ENCODE peak calls at places on chromosomes 5 and 9, in five cellular contexts. B, P, E, T and Y are unnamed samples.

GRCh38 chr5:96651047-96651446 is 11.1 kb upstream of the CAST start:
- DNase-seq in E (no peak), T (no peak), P (no peak), B (no peak), Y (no peak)

GRCh38 chr5:137054335-137054734 is 444.8 kb downstream of the SPOCK1 start:
- DNase-seq in E (no peak), T (no peak), B (no peak), P (no peak), Y (no peak)

GRCh38 chr5:2752059-2752874 is 790 bp upstream of the IRX2 start:
- DNase-seq in T (no peak), B (no peak), E (no peak), P (peak), Y (peak)

GRCh38 chr9:35867538-35867937 is 2.7 kb downstream of the OR13J1 start:
- DNase-seq in E (no peak), B (no peak), T (no peak), P (no peak), Y (no peak)

GRCh38 chr5:125485003-125485641 is 738.7 kb upstream of the ZNF608 start:
- DNase-seq in B (peak), P (no peak), T (no peak), E (no peak), Y (no peak)

GRCh38 chr9:74577956-74578355 is 80.8 kb downstream of the RORB start:
- DNase-seq in E (peak), T (no peak), B (peak), P (no peak), Y (no peak)

GRCh38 chr9:120265791-120266190 is 314.2 kb downstream of the CDK5RAP2 start:
- DNase-seq in B (no peak), P (no peak), T (no peak), E (no peak), Y (no peak)

GRCh38 chr9:121505903-121506640 is 6.4 kb upstream of the GGTA1 start:
- DNase-seq in T (no peak), B (no peak), E (no peak), P (no peak), Y (no peak)

GRCh38 chr9:129558063-129558550 is 62.8 kb downstream of the C9orf50 start:
- DNase-seq in B (no peak), T (no peak), E (no peak), P (no peak), Y (no peak)

GRCh38 chr5:59296317-59297264 is 596.9 kb downstream of the PDE4D start:
- DNase-seq in E (peak), T (no peak), B (peak), P (no peak), Y (no peak)

GRCh38 chr9:87869082-87869481 is 13.6 kb upstream of the SPATA31E1 start:
- DNase-seq in P (peak), E (no peak), B (no peak), T (no peak), Y (no peak)

GRCh38 chr5:157994906-157995519 is 136.1 kb upstream of the CLINT1 start:
- DNase-seq in T (peak), E (peak), P (peak), B (peak), Y (peak)

GRCh38 chr9:107932601-107933000 is 443.0 kb upstream of the KLF4 start:
- DNase-seq in T (no peak), P (no peak), E (no peak), B (no peak), Y (no peak)

GRCh38 chr5:132776077-132776931 is 735 bp downstream of the SEPTIN8 start:
- DNase-seq in E (peak), P (peak), B (peak), T (no peak), Y (no peak)

GRCh38 chr9:20835364-20836286 is 151.6 kb downstream of the FOCAD start:
- DNase-seq in T (no peak), E (peak), B (peak), P (no peak), Y (no peak)

GRCh38 chr5:93899026-93899600 is 157.7 kb upstream of the POU5F2 start:
- DNase-seq in T (no peak), E (no peak), B (peak), P (no peak), Y (no peak)
- TF ChIP-seq CTCF in T (no peak), E (peak), B (peak), P (no peak), Y (no peak)

DNA sequence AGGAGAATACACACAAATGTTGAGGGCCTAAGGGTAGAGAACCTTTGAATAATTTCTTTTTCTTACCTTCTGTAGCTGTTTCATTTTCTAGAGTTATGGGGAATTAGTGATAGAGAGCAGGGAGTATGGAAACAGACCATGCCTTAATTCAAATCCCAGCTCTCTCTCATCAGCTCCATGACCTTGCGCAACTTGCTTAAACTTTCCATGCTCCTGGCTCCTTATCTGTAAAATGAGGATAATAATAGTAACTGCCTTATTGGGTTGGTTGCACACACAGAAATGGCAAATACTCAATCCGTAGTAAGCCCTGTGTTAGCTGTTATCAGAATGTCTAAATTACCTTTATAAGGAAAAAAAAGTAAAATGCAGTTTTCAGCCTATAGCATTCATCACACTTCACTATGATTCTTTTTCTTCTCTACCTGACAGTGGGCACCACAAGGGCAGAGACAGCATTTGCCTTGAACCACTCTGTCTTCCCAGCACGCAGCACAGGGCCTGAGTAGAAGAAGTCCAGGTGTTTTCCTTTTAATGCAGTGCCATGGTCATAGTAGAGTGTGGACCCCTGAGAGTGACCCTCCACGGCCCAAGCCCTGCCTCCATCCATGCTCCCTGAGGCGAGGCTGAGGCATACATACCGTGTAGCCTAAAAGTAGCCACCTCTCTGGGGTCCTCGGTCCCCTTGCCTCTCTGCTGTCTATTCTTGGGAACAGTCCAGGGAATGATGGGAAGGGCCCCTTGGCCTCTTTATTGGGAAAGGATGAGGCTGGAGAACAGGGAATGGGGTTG is 17.4 kb downstream of the C5orf15 start:
- DNase-seq in E (no peak), P (no peak), T (no peak), B (no peak), Y (no peak)
- H3K27ac ChIP-seq in E (no peak), P (no peak), T (no peak), B (no peak), Y (no peak)

GRCh38 chr9:98374385-98375051 is 119.1 kb upstream of the TBC1D2 start:
- DNase-seq in B (peak), E (peak), T (no peak), P (no peak), Y (peak)

GRCh38 chr9:98372077-98372812 is 116.8 kb upstream of the TBC1D2 start:
- DNase-seq in P (no peak), T (no peak), B (no peak), E (no peak), Y (peak)

GRCh38 chr9:98373622-98374021 is 118.2 kb upstream of the TBC1D2 start:
- DNase-seq in B (no peak), E (no peak), T (no peak), P (no peak), Y (no peak)

GRCh38 chr9:98378206-98379193 is 123.1 kb upstream of the TBC1D2 start:
- DNase-seq in P (no peak), E (no peak), T (peak), B (no peak), Y (no peak)

DNA sequence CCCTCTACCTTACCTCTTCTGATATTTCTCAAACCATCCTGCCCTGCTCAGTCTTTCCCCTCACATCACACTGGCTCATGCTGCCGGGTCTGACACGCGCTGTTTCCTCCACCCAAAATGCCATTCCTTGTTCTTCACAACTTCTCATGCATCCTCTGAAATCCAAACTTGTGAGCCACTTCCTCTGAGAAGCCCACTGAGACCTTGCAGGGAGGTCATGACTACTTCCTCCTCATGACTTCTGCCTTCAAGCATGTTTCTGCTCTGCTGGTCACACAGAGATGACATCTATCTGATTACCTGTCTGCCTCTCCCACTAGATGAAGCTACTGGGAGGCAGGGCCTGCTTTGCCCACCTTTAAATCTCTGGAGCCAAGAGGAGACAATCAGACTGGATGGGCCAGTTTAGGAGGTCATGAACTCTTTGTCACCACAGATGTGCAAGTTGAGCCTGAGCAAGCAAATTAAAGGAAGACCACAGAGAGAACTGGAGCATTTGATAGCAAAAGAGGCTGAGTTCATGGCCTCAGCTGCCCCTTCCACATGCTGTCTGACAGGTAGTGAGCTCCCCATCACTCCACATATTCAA is 119.8 kb upstream of the TBC1D2 start:
- DNase-seq in E (no peak), P (no peak), T (no peak), B (peak), Y (peak)
- TF ChIP-seq EP300 in E (no peak), P (no peak), T (no peak), B (no peak), Y (no peak)

GRCh38 chr9:96442491-96442890 is 7.5 kb upstream of the HABP4 start:
- DNase-seq in P (no peak), B (no peak), T (no peak), E (no peak), Y (no peak)
- TF ChIP-seq CTCF in P (no peak), B (no peak), T (no peak), E (no peak), Y (no peak)

DNA sequence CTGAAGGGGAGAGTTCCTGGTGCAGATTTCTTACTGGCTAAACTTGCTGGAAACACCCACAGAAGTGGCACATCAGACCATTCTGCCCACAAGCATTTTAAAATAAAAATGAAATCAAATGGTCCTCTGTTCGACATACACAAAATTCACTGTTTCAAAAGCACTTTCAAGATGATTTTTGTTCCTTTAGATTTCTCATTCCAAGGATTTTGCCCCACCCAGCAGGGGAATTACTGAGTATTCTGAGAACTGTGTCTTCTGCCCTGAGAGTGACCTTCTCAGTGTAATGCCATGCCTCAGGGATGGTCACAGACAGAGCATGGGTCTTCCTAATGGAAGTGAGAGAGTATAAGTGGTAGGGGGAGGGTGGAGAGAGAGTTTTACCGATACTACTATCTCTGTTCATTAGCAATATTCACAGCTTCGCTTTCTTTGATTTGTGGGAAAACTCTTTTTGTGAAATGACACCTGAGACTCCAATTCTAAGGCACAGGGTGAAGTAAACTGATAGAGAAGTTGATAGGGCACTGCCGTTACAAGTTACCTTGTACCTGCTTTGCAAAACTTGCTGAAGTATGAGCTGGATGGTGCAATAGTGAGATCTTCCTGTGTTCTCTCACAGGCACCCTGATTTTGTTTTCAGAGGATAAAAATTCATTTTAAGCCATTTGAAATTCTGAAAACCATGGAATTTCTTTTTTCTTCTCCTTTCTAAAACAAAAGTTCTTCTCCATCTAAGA is 95.8 kb upstream of the CD180 start:
- DNase-seq in T (no peak), P (no peak), B (no peak), E (no peak), Y (no peak)
- H3K27ac ChIP-seq in T (no peak), P (no peak), B (no peak), E (no peak), Y (no peak)

GRCh38 chr5:173472784-173473278 is 143.6 kb downstream of the BOD1 start:
- DNase-seq in T (no peak), B (no peak), P (no peak), E (no peak), Y (no peak)
- TF ChIP-seq EP300 in T (no peak), B (no peak), P (no peak), E (no peak), Y (no peak)

GRCh38 chr5:149930060-149930753 is 14.4 kb downstream of the PDE6A start:
- DNase-seq in B (no peak), T (no peak), P (no peak), E (no peak), Y (no peak)

GRCh38 chr5:149930754-149931574 is 13.6 kb downstream of the PDE6A start:
- DNase-seq in T (no peak), B (no peak), P (no peak), E (no peak), Y (no peak)

GRCh38 chr5:149931992-149932436 is 12.6 kb downstream of the PDE6A start:
- DNase-seq in E (no peak), T (no peak), B (no peak), P (no peak), Y (no peak)

GRCh38 chr5:149935431-149935901 is 9.1 kb downstream of the PDE6A start:
- DNase-seq in P (no peak), E (peak), T (no peak), B (no peak), Y (no peak)

DNA sequence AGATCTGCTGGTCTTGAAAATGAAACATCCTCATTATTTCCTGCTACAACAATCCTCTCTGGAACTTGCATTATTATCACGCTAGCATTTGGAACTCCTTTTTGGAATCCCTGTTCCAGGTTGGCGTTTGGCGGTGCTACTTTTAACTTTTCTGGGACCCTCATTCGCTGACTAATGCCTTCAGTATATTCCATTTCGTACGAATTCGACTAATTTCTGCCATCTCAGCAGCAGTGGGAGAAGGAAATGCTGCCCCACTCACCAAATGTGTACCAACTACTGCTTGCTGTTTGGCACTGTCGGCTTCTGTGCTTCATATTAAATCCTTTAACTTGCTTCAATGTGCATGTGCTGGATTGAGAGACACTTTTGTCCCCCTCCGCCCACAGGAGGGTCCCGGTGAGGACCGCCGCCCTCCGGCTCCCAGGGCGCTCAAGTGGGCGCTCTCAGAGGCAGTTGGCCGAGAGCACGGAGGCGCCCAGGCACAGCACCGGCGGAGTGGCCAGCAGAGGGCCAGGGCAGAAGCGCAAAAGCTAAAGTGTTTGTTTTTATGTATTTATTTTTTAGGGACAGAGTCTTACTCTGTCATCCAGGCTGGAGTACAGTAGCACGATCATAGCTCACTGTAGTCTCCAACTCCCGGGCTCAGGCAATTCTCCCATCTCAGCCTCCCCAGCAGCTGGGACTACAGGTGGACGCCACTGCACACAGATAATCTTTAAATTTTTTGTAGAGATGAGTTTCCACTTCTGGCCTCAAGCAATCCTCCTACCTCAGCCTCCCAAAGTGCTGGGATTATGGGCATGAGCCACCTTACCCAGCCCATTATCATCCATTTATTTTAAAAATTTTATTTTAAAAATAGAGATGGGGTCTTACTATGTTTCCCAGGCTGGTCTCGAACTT is 11.9 kb downstream of the PDE6A start:
- DNase-seq in T (no peak), B (peak), P (peak), E (peak), Y (peak)
- TF ChIP-seq CTCF in T (no peak), B (peak), P (peak), E (peak), Y (peak)

GRCh38 chr5:83474986-83475385 is 3.4 kb downstream of the VCAN start:
- DNase-seq in E (no peak), T (no peak), B (no peak), P (no peak), Y (no peak)

GRCh38 chr5:83472508-83473343 is 1.2 kb downstream of the VCAN start:
- DNase-seq in P (peak), T (peak), E (no peak), B (peak), Y (no peak)

GRCh38 chr5:83473344-83474169 is 2.0 kb downstream of the VCAN start:
- DNase-seq in T (peak), P (peak), B (peak), E (no peak), Y (peak)

GRCh38 chr5:83475540-83476469 is 4.3 kb downstream of the VCAN start:
- DNase-seq in B (peak), E (peak), T (no peak), P (no peak), Y (no peak)

DNA sequence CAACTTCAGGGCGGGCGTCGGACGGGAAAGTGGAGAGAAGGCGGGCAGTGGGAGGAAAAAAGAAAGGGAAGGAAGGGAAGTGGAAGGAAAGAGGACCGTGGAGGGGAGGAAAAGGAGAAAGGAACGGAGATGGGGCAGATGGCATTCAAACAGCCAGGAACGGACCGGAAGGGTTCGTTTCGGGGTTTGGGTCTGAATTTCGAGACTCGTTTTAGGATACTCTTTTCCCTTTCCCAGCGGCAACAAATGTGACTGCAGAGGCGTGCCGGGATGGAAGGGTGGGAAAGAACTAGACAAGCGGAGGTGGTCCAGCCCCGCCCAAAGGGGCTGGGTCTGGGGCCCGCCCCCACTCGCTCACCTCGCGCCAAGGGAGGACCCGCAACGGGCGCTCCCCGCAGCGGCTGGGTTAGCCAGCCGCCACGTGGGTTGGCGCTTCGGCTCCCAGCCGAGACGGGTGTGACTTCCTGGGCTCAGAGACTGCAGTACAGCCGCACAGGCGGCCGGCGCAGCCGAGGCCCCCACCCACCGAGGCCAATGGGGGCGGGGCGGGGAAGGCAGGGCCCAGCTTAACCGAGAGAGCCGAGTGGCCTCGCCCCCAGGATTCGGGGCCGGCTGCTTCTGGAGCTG is 2.7 kb downstream of the VCAN start:
- DNase-seq in T (peak), B (peak), P (peak), E (peak), Y (peak)
- H3K27ac ChIP-seq in T (peak), B (peak), P (peak), E (no peak), Y (peak)